ENCODE peak calls at places on chromosome 18, in four cellular contexts. N, J, K and X are unnamed samples.

GRCh38 chr18:22624171-22624570 is 206.5 kb upstream of the CTAGE1 start:
- DNase-seq in N (no peak), K (no peak), J (no peak), X (no peak)

GRCh38 chr18:67710639-67711038 is 194.1 kb upstream of the DSEL start:
- DNase-seq in J (no peak), K (no peak), N (no peak), X (no peak)

GRCh38 chr18:61333746-61334490 is 688 bp downstream of the CDH20 start:
- DNase-seq in N (no peak), J (no peak), K (no peak), X (no peak)

GRCh38 chr18:21741511-21742322 is 1.1 kb downstream of the MIB1 start:
- DNase-seq in K (peak; percentile 78), J (peak; percentile 40), N (no peak), X (peak; percentile 60)

GRCh38 chr18:76593838-76594237 is 98.8 kb upstream of the ZNF516 start:
- DNase-seq in J (no peak), N (no peak), K (no peak), X (no peak)

GRCh38 chr18:48973731-48974130 is 23.0 kb upstream of the SMAD7 start:
- DNase-seq in N (no peak), K (no peak), J (peak; percentile 39), X (no peak)

GRCh38 chr18:44828080-44828479 is 147.4 kb downstream of the SETBP1 start:
- DNase-seq in K (no peak), J (no peak), N (no peak), X (no peak)

GRCh38 chr18:24060644-24061043 is 46.1 kb downstream of the TTC39C start:
- DNase-seq in J (no peak), K (no peak), N (no peak), X (no peak)

GRCh38 chr18:56443508-56443907 is 194.9 kb downstream of the TXNL1 start:
- DNase-seq in N (no peak), J (no peak), K (no peak), X (no peak)

GRCh38 chr18:34494359-34494696 is 215.8 kb upstream of the DTNA start:
- DNase-seq in K (peak; percentile 59), N (no peak), J (no peak), X (no peak)

GRCh38 chr18:34491719-34492118 is 218.4 kb upstream of the DTNA start:
- DNase-seq in N (no peak), K (no peak), J (no peak), X (no peak)

GRCh38 chr18:34492652-34493051 is 217.4 kb upstream of the DTNA start:
- DNase-seq in N (no peak), K (no peak), J (no peak), X (no peak)

GRCh38 chr18:34493566-34494358 is 216.3 kb upstream of the DTNA start:
- DNase-seq in N (no peak), K (peak; percentile 52), J (no peak), X (no peak)

DNA sequence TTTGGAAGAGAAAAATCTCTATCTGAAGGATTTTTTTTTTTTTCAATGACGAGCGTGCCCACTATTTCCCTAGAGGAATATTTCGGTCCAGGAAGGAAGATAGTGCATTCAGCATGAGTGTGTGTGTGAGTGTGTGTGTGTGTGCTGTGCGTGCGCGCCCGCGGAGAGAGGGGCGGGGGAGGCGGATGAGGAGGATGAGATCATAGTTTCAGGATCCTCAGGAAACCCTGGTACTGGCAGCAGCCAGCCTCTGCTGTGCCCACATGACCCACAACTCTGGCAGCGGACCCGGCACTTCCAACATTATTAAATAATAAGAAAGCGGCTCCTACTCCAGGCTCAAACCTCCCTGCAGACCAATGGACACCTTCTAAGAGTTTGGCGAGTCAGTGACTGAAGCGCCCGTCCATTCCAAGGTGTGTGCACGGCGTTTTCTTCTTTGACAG is 217.0 kb upstream of the DTNA start:
- DNase-seq in K (peak; percentile 84), N (peak; percentile 12), J (peak; percentile 40), X (no peak)
- TF ChIP-seq POLR2A in K (no peak), N (no peak), J (no peak), X (no peak)

GRCh38 chr18:58537272-58538038 is 91.4 kb downstream of the ALPK2 start:
- DNase-seq in K (no peak), J (no peak), N (no peak), X (no peak)
- TF ChIP-seq POLR2A in K (no peak), J (no peak), N (no peak), X (no peak)

GRCh38 chr18:36187138-36187825 is at the start of gene MOCOS:
- DNase-seq in N (peak; percentile 76), K (peak; percentile 86), J (peak; percentile 90), X (peak; percentile 79)
- TF ChIP-seq POLR2A in N (peak; percentile 60), K (no peak), J (peak; percentile 75), X (no peak)

GRCh38 chr18:74234326-74235171 is 57.2 kb downstream of the CYB5A start:
- DNase-seq in K (peak; percentile 87), N (no peak), J (peak; percentile 50), X (no peak)
- TF ChIP-seq POLR2A in K (no peak), N (no peak), J (no peak), X (no peak)

GRCh38 chr18:10524507-10525425 is 1.1 kb upstream of the NAPG start:
- DNase-seq in N (no peak), J (no peak), K (peak; percentile 80), X (peak; percentile 35)

GRCh38 chr18:10523544-10523943 is 2.3 kb upstream of the NAPG start:
- DNase-seq in J (no peak), K (no peak), N (no peak), X (no peak)

GRCh38 chr18:10525563-10526210 is at the start of gene NAPG:
- DNase-seq in N (peak; percentile 93), J (peak; percentile 93), K (peak; percentile 96), X (peak; percentile 98)

GRCh38 chr18:10528439-10528838 is 2.6 kb downstream of the NAPG start:
- DNase-seq in J (no peak), N (no peak), K (no peak), X (peak; percentile 36)

GRCh38 chr18:10526211-10526949 is 553 bp downstream of the NAPG start:
- DNase-seq in J (peak; percentile 58), N (peak; percentile 48), K (peak; percentile 81), X (peak; percentile 87)
- TF ChIP-seq POLR2A in J (no peak), N (no peak), K (no peak), X (no peak)

GRCh38 chr18:32018331-32019250 is at the start of gene RNF125:
- DNase-seq in K (peak; percentile 78), J (peak; percentile 85), N (peak; percentile 7), X (peak; percentile 68)
- TF ChIP-seq POLR2A in K (no peak), J (peak; percentile 85), N (no peak), X (no peak)

GRCh38 chr18:811192-812122 is 585 bp downstream of the YES1 start:
- DNase-seq in J (peak; percentile 56), N (peak; percentile 15), K (peak; percentile 73), X (peak; percentile 67)

GRCh38 chr18:814300-815084 is 2.5 kb upstream of the YES1 start:
- DNase-seq in J (no peak), N (no peak), K (no peak), X (peak; percentile 87)

GRCh38 chr18:812123-812672 is at the start of gene YES1:
- DNase-seq in N (peak; percentile 68), J (peak; percentile 84), K (peak; percentile 90), X (peak; percentile 91)

GRCh38 chr18:813405-814071 is 1.5 kb upstream of the YES1 start:
- DNase-seq in J (no peak), K (no peak), N (no peak), X (peak; percentile 70)

DNA sequence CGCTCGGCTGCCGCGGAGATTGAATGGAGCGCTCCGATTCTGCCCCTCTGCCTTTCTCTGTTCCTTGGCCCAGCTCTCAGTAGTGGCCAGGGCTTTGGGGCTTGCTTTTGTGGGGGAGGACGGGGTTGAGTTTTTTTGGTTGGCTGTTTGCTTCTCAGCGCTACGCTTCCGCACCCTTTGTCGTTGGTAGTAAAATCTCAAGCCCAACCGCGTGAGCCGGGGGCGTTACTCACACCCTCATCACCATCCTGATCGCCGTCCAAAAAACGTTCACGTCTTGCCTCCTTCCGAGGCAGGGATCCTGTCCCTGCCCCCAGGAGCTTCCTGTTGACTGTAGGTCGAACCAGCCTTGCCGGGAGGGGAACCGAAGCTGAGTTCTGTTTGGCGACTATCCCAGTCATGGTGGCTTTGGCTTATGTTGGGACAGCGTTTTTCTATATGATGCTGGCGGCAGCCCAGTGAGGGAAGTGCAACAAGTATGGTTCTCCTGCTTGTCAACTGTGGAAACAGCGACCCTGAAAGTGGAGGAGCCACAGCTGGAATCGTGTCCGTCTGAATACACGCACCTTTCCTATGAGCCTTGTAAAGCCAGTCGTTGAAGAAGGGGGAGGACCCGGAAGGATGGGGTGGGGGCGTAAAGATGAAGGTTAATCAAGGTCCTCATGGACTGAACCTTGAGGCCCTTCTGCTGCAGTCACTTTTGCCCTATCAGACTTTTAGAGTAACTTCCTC is 797 bp upstream of the YES1 start:
- DNase-seq in N (peak; percentile 56), K (peak; percentile 93), J (peak; percentile 78), X (peak; percentile 87)
- TF ChIP-seq POLR2A in N (no peak), K (no peak), J (peak; percentile 26), X (peak; percentile 66)

DNA sequence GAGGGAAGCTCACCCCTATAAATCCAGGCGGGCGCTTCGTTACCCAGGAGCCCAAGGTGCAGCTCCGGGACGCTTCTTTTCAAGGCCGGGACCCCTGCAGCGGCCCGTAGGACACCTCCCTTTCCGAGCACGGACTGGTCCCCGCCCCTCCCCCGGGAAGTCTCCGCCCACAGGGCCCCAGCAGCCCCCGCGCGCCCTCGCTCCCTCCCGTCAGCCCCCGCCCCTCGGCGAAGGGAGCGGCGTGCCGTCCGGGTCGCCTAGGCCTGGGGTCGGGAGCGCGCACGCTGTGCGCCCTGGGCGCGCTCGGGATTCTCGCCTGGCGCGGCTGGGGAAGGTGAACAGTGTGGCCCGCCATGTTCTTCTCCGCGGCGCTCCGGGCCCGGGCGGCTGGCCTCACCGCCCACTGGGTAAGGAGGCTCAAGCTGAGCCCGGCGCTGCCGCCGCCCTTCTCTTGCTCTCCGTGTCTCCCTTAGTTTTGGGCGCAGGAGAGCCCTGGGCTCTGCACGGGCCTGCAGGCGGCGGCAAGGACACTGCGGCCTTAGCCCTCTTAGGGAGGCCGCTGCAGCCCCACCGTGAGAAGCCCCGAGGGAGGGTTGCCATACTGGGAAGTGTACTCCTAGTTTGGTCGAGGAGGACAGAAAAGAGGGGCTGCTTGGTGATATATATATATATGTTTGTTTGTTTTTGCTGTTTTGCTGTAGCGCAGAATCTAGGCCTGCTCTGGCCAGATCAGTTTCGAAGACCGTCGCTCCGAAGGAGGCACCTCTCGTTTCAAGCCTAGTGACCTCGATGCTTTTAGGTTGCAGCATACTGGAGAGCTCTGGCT is at the start of gene NDUFV2:
- DNase-seq in J (peak; percentile 98), K (peak; percentile 98), N (peak; percentile 83), X (peak; percentile 98)
- TF ChIP-seq POLR2A in J (peak; percentile 95), K (peak; percentile 89), N (peak; percentile 65), X (peak; percentile 84)

GRCh38 chr18:32333781-32334180 is 136.9 kb downstream of the GAREM1 start:
- DNase-seq in J (no peak), N (no peak), K (no peak), X (no peak)
- TF ChIP-seq POLR2A in J (no peak), N (no peak), K (no peak), X (no peak)